ENCODE peak calls at places on chromosomes 4 and X, in four cellular contexts. K is sciatic nerve, S is bronchial epithelial cell, L is amniotic stem cell. E is an unnamed sample.
A peak's percentile ranks its signal among the peaks of the same experiment; 100 is the strongest.

GRCh38 chr4:2083116-2083825 is 24.1 kb downstream of the NAT8L start:
- DNase-seq in K (peak; percentile 13), S (no peak), L (no peak), E (no peak)

GRCh38 chr4:7779194-7779768 is 160.4 kb downstream of the AFAP1 start:
- DNase-seq in K (no peak), S (no peak), L (no peak), E (no peak)

GRCh38 chr4:2928242-2929155 is 34.7 kb downstream of the NOP14 start:
- DNase-seq in K (peak; percentile 55), S (no peak), L (no peak), E (no peak)

GRCh38 chrX:54492340-54492739 is 3.7 kb downstream of the FGD1 start:
- DNase-seq in K (no peak), S (peak; percentile 44), L (peak; percentile 33), E (no peak)

GRCh38 chrX:25389276-25389675 is 373.5 kb upstream of the ARX start:
- DNase-seq in K (no peak), S (no peak), L (no peak), E (no peak)

GRCh38 chrX:121455890-121456289 is 408.5 kb downstream of the GLUD2 start:
- DNase-seq in K (no peak), S (peak; percentile 55), L (no peak), E (no peak)

GRCh38 chr4:183639291-183639690 is 19.7 kb downstream of the RWDD4 start:
- DNase-seq in K (no peak), S (no peak), L (no peak), E (no peak)

GRCh38 chrX:10608099-10608498 is 12.3 kb downstream of the MID1 start:
- DNase-seq in K (no peak), S (peak; percentile 60), L (no peak), E (no peak)

GRCh38 chr4:16869594-16870245 is 28.7 kb downstream of the LDB2 start:
- DNase-seq in K (peak; percentile 64), S (no peak), L (no peak), E (no peak)

GRCh38 chr4:172489896-172490295 is 676.7 kb downstream of the GALNTL6 start:
- DNase-seq in K (no peak), S (no peak), L (no peak), E (no peak)

GRCh38 chr4:71004281-71004851 is 10.9 kb downstream of the DCK start:
- DNase-seq in K (no peak), S (no peak), L (no peak), E (no peak)

GRCh38 chr4:101418055-101418454 is 70.7 kb upstream of the PPP3CA start:
- DNase-seq in K (no peak), S (no peak), L (no peak), E (no peak)

GRCh38 chrX:12844319-12844718 is 22.6 kb upstream of the TLR7 start:
- DNase-seq in K (no peak), S (no peak), L (no peak), E (no peak)

E was measured in HS-5.